ENCODE peak calls at places on chromosomes 7 and 10, in seven cellular contexts. F is cardiac muscle cell; Z is small intestine; V is CD8-positive, alpha-beta memory T cell; G is Panc1; Q is H1; D is IMR-90. U is an unnamed sample. For H3K27me3 and H3K36me3, the result is how much of the 10 kb centered on the place peaks cover.

GRCh38 chr7:14457567-14458453 is 444.7 kb downstream of the DGKB start:
- DNase-seq in D (peak), V (peak), F (peak), G (peak), Z (peak), Q (peak), U (peak)

GRCh38 chr10:28677889-28678686 is 767 bp downstream of the BAMBI start:
- DNase-seq in F (no peak), G (no peak), D (peak), Z (no peak), Q (peak), V (peak), U (peak)

GRCh38 chr10:91159254-91159783 is 61.1 kb upstream of the PCGF5 start:
- DNase-seq in V (no peak), Z (no peak), D (no peak), G (no peak), Q (no peak), F (no peak), U (no peak)

GRCh38 chr10:30493609-30494530 is 59.9 kb downstream of the MAP3K8 start:
- DNase-seq in V (peak), Q (no peak), F (peak), D (peak), Z (no peak), G (no peak), U (peak)

GRCh38 chr7:144001543-144001942 is 1.4 kb downstream of the OR6B1 start:
- DNase-seq in D (no peak), F (no peak), G (no peak), Q (no peak), Z (no peak), V (no peak), U (no peak)

GRCh38 chr7:137935849-137936508 is 65.9 kb downstream of the CREB3L2 start:
- DNase-seq in V (no peak), Z (peak), D (no peak), G (no peak), F (no peak), Q (no peak), U (no peak)

GRCh38 chr7:155935726-155936125 is 123.5 kb upstream of the SHH start:
- DNase-seq in F (no peak), G (no peak), D (no peak), Q (peak), V (no peak), Z (no peak), U (no peak)

GRCh38 chr7:157427811-157428553 is 91.2 kb downstream of the DNAJB6 start:
- DNase-seq in Z (no peak), F (no peak), D (no peak), V (no peak), Q (peak), G (no peak), U (peak)

GRCh38 chr7:12833829-12834228 is 146.4 kb downstream of the ARL4A start:
- DNase-seq in D (no peak), G (no peak), Z (no peak), F (no peak), Q (no peak), V (no peak), U (no peak)

GRCh38 chr10:20457656-20458055 is 439.5 kb downstream of the NEBL start:
- DNase-seq in Z (no peak), D (no peak), Q (no peak), F (no peak), V (no peak), G (no peak), U (no peak)

GRCh38 chr10:91424016-91424415 is 13.9 kb downstream of the HECTD2 start:
- DNase-seq in F (no peak), D (peak), G (no peak), V (no peak), Z (no peak), Q (no peak), U (no peak)

GRCh38 chr10:61901829-61902447 is 439 bp downstream of the ARID5B start:
- DNase-seq in F (peak), V (no peak), G (no peak), Q (peak), D (no peak), Z (peak), U (no peak)

GRCh38 chr7:156111-157007 is 36.0 kb upstream of the FAM20C start:
- DNase-seq in Z (no peak), V (peak), Q (no peak), G (no peak), D (no peak), F (no peak), U (peak)

GRCh38 chr10:110052911-110053310 is 45.1 kb downstream of the ADD3 start:
- DNase-seq in D (no peak), V (no peak), G (no peak), Z (no peak), Q (no peak), F (no peak), U (no peak)

GRCh38 chr10:35089641-35090161 is 440 bp downstream of the CUL2 start:
- DNase-seq in D (peak), F (peak), Q (no peak), V (no peak), G (no peak), Z (peak), U (no peak)

GRCh38 chr10:1255166-1255565 is 199.0 kb downstream of the WDR37 start:
- DNase-seq in G (no peak), D (no peak), V (no peak), Q (no peak), F (peak), Z (no peak), U (no peak)

GRCh38 chr10:70715853-70716795 is 43.8 kb downstream of the ADAMTS14 start:
- DNase-seq in G (peak), F (peak), Q (no peak), Z (peak), D (peak), V (no peak), U (no peak)

GRCh38 chr7:41051525-41051924 is 651.4 kb downstream of the INHBA start:
- DNase-seq in F (no peak), V (no peak), G (no peak), Q (peak), D (no peak), Z (no peak), U (no peak)

GRCh38 chr10:113133497-113133896 is 183.4 kb downstream of the TCF7L2 start:
- DNase-seq in F (peak), D (peak), Z (no peak), V (no peak), G (no peak), Q (no peak), U (no peak)

GRCh38 chr10:101438881-101439391 is 85.0 kb downstream of the BTRC start:
- DNase-seq in G (no peak), V (no peak), F (no peak), Q (no peak), Z (no peak), D (peak), U (no peak)

DNA sequence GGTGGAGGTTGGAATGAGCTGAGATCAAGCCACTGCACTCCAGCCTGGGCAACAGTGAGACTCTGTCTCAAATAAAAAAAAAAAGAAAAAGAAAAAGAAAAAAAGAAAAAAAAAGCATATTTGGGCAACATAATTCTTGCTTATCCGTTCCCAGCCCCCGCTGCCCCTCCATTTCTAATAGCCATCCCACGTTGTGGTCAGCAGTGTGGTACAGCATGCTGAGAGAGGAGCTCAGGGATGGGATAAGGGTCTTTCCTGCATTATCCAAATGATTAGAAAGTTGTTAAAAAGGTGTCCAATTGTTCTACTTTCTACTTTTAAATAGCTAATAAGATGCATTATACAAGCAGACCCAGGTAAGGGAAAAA is 104.9 kb upstream of the ZNF92 start:
- DNase-seq in V (no peak), G (no peak), F (no peak), D (no peak), Z (no peak), Q (no peak), U (no peak)
- H3K27me3 ChIP-seq in V (under half), G (under half), F (half or more), D (under half), Z (under half), Q (under half), U (under half)

DNA sequence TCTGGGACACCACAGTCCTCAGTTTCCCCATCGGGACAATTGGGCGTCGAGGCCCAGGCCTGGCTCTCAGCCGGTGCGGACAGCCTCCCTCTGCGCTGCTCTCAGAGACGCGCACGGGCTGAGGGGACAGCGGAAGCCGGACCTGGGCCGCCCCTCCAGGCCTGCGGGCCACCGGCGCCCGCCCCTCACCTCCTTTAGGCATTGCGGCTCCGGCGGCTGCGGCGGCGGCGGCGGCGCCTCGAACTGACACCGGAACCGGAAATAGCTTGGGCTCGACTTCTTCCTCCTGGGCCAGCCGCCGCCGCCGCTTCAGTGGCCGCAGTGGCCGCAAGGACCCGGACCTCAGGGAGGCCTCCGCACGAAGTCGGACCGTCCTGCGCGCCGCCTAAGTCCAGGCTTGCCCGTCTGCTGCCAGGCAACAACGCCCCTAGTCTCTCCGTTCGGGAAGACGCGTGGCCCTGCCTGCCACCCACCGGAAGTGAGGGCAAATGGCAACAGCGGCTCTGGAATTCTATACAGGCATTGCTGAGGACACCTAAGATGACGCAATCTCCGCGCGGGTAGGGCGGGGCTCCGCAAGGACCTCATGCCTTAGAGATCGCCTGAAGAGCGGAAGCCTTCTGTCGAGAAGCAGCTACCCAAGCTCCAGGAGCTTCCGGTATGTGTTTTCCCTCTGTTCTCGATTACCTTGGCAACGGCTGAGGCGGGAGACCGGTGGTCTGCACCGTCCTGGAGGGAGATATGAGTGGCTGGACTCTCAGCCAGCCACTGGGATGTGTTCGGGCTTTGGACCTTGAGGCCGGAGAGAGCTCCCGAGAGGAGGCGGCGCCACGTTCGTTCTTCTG is at the start of the genes BUD31 and PDAP1:
- DNase-seq in Q (peak), V (peak), F (peak), D (peak), Z (peak), G (peak), U (peak)
- H3K36me3 ChIP-seq in Q (under half), V (under half), F (under half), D (under half), Z (under half), G (under half), U (under half)

DNA sequence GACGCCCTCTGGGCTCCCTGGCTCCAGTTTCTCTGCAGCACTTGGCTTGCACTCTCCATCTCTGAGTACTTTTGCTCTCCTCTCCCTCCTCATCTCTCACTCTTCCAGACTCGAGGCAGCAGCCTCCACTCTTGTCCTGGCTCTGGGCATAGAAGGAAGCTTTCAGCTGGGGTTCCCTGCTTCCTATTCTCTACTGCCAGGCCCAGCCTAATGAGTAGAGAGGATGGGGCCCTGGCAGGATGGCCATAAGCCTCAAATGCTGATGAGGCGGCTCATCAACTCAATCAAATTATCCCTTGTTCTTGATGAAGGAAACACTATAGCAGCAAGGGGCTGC is 55.8 kb downstream of the NEURL1 start:
- DNase-seq in Q (no peak), V (no peak), F (no peak), D (no peak), Z (no peak), G (no peak), U (peak)
- H3K27me3 ChIP-seq in Q (under half), V (under half), F (under half), D (half or more), Z (under half), G (under half), U (under half)

GRCh38 chr7:73447121-73447520 is 13.5 kb downstream of the FZD9 start:
- DNase-seq in V (no peak), G (no peak), Q (no peak), D (no peak), F (no peak), Z (no peak), U (no peak)

GRCh38 chr7:73449422-73449821 is 15.8 kb downstream of the FZD9 start:
- DNase-seq in G (no peak), F (no peak), D (no peak), Z (no peak), Q (no peak), V (no peak), U (no peak)

GRCh38 chr7:73446716-73447115 is 13.1 kb downstream of the FZD9 start:
- DNase-seq in Z (no peak), Q (no peak), F (peak), V (no peak), D (no peak), G (no peak), U (no peak)

GRCh38 chr7:73451780-73452398 is 18.3 kb downstream of the FZD9 start:
- DNase-seq in V (no peak), D (peak), F (peak), Q (no peak), G (peak), Z (peak), U (no peak)

DNA sequence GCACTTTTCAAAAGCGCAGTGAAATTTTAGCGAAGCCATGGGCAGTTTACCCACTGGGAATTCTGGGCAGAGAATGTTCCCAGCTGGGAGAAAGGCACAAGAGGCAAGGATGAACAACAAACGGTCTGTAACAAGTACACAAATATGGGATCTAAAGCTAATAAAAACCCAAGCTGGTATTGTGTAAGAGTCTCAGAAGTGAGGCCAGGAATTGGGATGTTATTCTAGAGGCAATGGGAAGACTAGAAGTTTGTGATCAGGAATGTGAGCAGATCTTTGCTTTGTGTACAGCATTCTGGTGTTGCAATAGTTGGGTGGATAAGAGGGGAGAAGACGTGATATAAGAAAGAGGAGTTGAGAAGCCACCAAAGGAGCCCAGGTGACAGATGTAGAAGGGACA is 15.0 kb downstream of the FZD9 start:
- DNase-seq in F (peak), Q (no peak), Z (no peak), D (peak), V (no peak), G (no peak), U (no peak)
- H3K36me3 ChIP-seq in F (half or more), Q (half or more), Z (under half), D (half or more), V (half or more), G (under half), U (half or more)

DNA sequence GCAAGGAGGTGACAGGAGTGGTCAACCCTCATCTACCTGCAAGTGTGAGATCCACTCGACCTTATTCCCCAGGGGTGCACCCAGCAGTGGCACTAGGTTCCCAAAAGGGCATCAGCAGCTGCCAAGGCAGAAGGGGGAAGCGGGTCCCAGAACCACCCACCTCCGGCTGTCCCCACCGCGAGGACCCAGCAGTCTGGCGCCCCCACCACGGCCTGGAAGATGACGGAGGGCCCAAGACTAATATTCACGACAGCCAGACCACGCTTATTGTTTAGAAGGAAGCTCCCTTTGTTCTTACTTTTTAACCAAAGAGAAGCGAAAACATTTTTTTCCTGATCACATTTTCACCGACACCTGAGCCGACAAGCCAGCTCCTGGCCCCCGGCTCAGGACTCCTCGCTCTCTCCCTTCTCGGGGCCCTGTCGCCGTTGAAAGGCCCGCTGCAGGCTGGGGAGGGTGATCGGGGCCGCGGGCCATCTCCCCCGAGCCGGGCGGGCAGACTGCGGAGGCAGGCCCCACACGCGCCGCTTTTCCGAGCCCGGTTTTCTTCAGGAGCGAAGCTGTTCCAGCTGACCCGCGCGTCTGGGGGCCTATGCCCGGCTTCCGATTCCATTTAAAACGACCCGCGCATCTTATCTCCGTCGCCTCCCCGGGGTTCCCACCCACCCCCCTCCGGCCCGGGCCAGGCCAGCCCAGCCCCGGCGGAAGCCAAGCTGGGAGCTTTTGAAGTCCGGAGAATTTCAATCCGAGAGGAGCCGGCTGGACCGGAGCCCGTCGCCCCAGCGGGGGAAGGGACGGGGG is 3.4 kb upstream of the EVX1 start:
- DNase-seq in D (no peak), F (no peak), V (no peak), G (no peak), Q (peak), Z (no peak), U (peak)
- H3K27me3 ChIP-seq in D (half or more), F (half or more), V (half or more), G (under half), Q (half or more), Z (under half), U (half or more)

GRCh38 chr10:133283931-133284330 is 7.3 kb upstream of the ADAM8 start:
- DNase-seq in Q (no peak), F (no peak), G (no peak), D (no peak), Z (no peak), V (no peak), U (no peak)
- H3K36me3 ChIP-seq in Q (under half), F (under half), G (under half), D (half or more), Z (under half), V (under half), U (half or more)

GRCh38 chr7:152902054-152902453 is 142.5 kb downstream of the ACTR3B start:
- DNase-seq in Q (no peak), V (no peak), F (no peak), G (no peak), Z (no peak), D (no peak), U (no peak)

GRCh38 chr7:152902870-152903860 is 143.6 kb downstream of the ACTR3B start:
- DNase-seq in F (no peak), Z (no peak), D (no peak), Q (no peak), V (no peak), G (no peak), U (no peak)

GRCh38 chr7:152905949-152906348 is 146.4 kb downstream of the ACTR3B start:
- DNase-seq in D (no peak), V (no peak), G (no peak), Z (no peak), F (no peak), Q (no peak), U (no peak)

GRCh38 chr7:152907042-152907761 is 147.7 kb downstream of the ACTR3B start:
- DNase-seq in D (no peak), F (no peak), Z (no peak), V (no peak), Q (no peak), G (no peak), U (no peak)

DNA sequence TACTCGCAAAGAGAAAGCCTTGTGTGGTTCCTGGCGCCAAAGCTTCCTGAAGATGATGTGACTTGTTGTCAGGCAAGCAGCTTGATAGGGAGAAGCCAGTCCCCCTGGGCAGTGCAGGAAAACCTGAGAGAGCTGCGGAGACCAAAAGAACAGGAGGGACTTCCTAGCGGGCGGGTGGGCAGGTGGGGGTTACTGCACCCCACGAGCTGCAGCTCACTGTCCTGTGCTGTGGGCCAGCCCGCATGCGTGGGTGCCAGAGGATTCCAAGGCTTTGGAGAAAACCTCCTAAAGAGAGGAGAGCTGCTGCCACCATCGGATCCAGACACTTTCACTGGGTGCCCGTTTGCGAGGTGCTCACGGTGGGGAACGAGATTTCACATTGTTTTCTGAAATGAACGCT is 145.1 kb downstream of the ACTR3B start:
- DNase-seq in F (no peak), V (no peak), D (no peak), Z (no peak), G (no peak), Q (no peak), U (no peak)
- H3K27me3 ChIP-seq in F (under half), V (under half), D (under half), Z (under half), G (under half), Q (under half), U (under half)

GRCh38 chr10:80497187-80498038 is 40.3 kb upstream of the SH2D4B start:
- DNase-seq in G (no peak), V (no peak), D (peak), F (peak), Q (no peak), Z (peak), U (peak)
- H3K36me3 ChIP-seq in G (under half), V (under half), D (under half), F (under half), Q (under half), Z (under half), U (under half)